ENCODE peak calls at places on chromosomes 5 and 9, in four cellular contexts. I is endothelial cell of umbilical vein, X is IMR-90, F is endodermal cell. Z is an unnamed sample.

GRCh38 chr5:160869962-160870521 is 18.0 kb upstream of the ATP10B start:
- DNase-seq in I (no peak), X (no peak), F (no peak), Z (no peak)

GRCh38 chr9:134178394-134178780 is 14.0 kb upstream of the RNU6ATAC start:
- DNase-seq in I (no peak), X (no peak), F (no peak), Z (no peak)

GRCh38 chr9:75147638-75148037 is 59.3 kb downstream of the OSTF1 start:
- DNase-seq in I (peak; percentile 70), X (peak; percentile 19), F (no peak), Z (no peak)

GRCh38 chr9:128724744-128725211 is 851 bp upstream of the ZDHHC12 start:
- DNase-seq in I (peak; percentile 70), X (peak; percentile 64), F (peak; percentile 94), Z (peak; percentile 71)

GRCh38 chr5:154513669-154514084 is 35.6 kb upstream of the HAND1 start:
- DNase-seq in I (no peak), X (no peak), F (peak; percentile 13), Z (peak; percentile 58)

GRCh38 chr9:134626576-134627416 is 14.8 kb upstream of the COL5A1 start:
- DNase-seq in I (no peak), X (peak; percentile 59), F (peak; percentile 68), Z (no peak)

GRCh38 chr9:22682536-22683392 is 236.1 kb downstream of the DMRTA1 start:
- DNase-seq in I (no peak), X (peak; percentile 89), F (no peak), Z (peak; percentile 62)

GRCh38 chr5:179413086-179413690 is 67.9 kb upstream of the ADAMTS2 start:
- DNase-seq in I (no peak), X (no peak), F (peak; percentile 31), Z (no peak)

GRCh38 chr5:157576678-157577077 is 1.1 kb upstream of the ADAM19 start:
- DNase-seq in I (no peak), X (no peak), F (no peak), Z (no peak)

GRCh38 chr5:157574456-157575095 is 999 bp downstream of the ADAM19 start:
- DNase-seq in I (no peak), X (peak; percentile 15), F (peak; percentile 70), Z (no peak)

GRCh38 chr5:157578079-157578780 is 2.7 kb upstream of the ADAM19 start:
- DNase-seq in I (no peak), X (no peak), F (peak; percentile 78), Z (no peak)

GRCh38 chr5:157571357-157571827 is 4.2 kb downstream of the ADAM19 start:
- DNase-seq in I (no peak), X (peak; percentile 77), F (peak; percentile 85), Z (no peak)

DNA sequence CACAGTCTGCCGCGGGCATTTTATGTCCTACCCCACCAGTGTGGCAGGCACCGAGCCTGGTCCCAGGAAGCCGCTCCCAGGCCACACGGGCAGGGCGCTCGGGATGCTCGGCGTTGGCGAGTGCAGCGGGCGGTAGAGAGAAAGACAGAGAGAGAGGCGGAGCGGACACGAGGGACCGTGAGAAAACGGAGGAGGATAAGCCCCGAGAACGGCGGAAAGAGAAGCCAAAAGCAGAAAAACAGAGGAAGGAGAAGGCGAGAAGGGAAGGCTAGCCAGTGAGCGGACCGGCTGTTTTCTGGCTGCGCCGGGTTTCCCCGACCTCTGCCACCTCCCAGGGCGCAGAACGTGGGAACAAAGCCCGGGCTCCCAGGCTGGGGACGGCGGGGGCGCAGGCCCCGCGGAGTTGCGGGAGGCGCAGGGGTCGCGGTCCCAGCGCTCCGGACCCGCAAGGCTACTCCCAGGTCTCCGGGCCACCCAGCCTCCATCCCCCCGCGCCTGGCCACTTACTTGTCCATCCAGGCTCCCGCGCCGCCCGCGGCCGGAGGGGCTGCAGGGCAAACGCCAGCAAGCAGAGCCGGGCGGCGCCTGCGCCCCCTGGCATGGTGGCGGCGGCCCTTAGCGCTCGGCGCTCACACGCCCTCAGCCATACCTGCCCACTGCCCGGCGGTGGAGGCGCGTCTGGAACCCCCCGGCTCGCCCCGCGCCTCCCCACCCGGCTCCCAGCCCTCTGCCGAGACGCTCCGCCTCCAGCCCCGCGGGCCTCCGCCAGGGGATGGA is at the start of gene ADAM19:
- DNase-seq in I (peak; percentile 68), X (peak; percentile 53), F (no peak), Z (peak; percentile 66)
- TF ChIP-seq CTCF in I (no peak), X (no peak), F (peak; percentile 46), Z (no peak)

GRCh38 chr9:37801287-37801850 is 772 bp downstream of the DCAF10 start:
- DNase-seq in I (peak; percentile 51), X (peak; percentile 9), F (peak; percentile 68), Z (no peak)
- H3K4me1 ChIP-seq in I (peaks cover 14% of the 10 kb centered on the region), X (peaks cover 4% of the 10 kb centered on the region), F (no peaks in the 10 kb centered on the region), Z (peaks cover 9% of the 10 kb centered on the region)

GRCh38 chr9:123769723-123770122 is 160.2 kb downstream of the DENND1A start:
- DNase-seq in I (no peak), X (no peak), F (no peak), Z (no peak)
- TF ChIP-seq CTCF in I (no peak), X (no peak), F (no peak), Z (no peak)

GRCh38 chr9:87607859-87608258 is 110.2 kb downstream of the DAPK1 start:
- DNase-seq in I (peak; percentile 77), X (no peak), F (no peak), Z (no peak)
- H3K4me1 ChIP-seq in I (peaks cover 18% of the 10 kb centered on the region), X (peaks cover 5% of the 10 kb centered on the region), F (no peaks in the 10 kb centered on the region), Z (peaks cover 23% of the 10 kb centered on the region)